ENCODE peak calls at places on chromosomes 3 and 15, in five cellular contexts. U is IMR-90; W is effector memory CD4-positive, alpha-beta T cell; E is iPS DF 6.9; N is testis. A is an unnamed sample. For H3K9me3, the result is how much of the 10 kb centered on the place peaks cover.

GRCh38 chr3:187015903-187016638 is 85.7 kb downstream of the ST6GAL1 start:
- DNase-seq in N (no peak), U (no peak), W (no peak), E (no peak), A (peak)

GRCh38 chr3:35946857-35947514 is 307.7 kb downstream of the ARPP21 start:
- DNase-seq in E (no peak), W (no peak), N (no peak), U (no peak), A (no peak)

GRCh38 chr3:126487151-126487771 is 11.6 kb upstream of the ZXDC start:
- DNase-seq in U (no peak), E (no peak), N (peak), W (no peak), A (no peak)

GRCh38 chr15:90337256-90337655 is 14.8 kb upstream of the ZNF774 start:
- DNase-seq in W (no peak), U (no peak), N (no peak), E (no peak), A (no peak)

GRCh38 chr15:99343208-99343607 is 91.9 kb downstream of the LRRC28 start:
- DNase-seq in W (no peak), U (no peak), E (no peak), N (no peak), A (no peak)

GRCh38 chr3:8657804-8658311 is 13.3 kb upstream of the SSUH2 start:
- DNase-seq in U (no peak), E (no peak), N (peak), W (no peak), A (no peak)

GRCh38 chr3:134373278-134373941 is 837 bp downstream of the AMOTL2 start:
- DNase-seq in E (peak), N (peak), U (peak), W (no peak), A (no peak)

GRCh38 chr3:192892981-192893827 is 24.5 kb downstream of the MB21D2 start:
- DNase-seq in W (peak), U (peak), N (peak), E (no peak), A (peak)

GRCh38 chr15:64681424-64682024 is 93.9 kb downstream of the RBPMS2 start:
- DNase-seq in U (peak), N (peak), E (no peak), W (no peak), A (no peak)

GRCh38 chr3:14505001-14505802 is 34.9 kb downstream of the GRIP2 start:
- DNase-seq in E (no peak), N (no peak), U (no peak), W (no peak), A (no peak)

DNA sequence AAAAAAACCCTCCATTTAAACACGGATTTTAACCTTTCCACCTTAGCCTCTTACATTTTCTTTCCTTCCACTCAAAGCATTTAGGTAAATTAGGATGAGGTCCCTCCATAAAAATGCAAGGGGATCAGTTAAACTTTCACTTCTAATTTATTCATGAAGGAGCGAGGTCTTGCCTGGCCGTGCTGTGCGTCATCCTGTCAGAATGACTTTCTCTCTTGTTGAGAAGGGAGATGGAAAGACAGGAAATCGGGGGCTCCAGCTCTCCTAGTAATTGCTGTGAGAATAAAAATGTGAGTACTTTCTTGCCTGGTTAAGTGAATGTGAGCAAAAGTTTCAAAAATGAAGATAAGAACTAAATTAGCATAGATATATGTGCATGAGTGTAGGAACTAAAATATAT is 962.3 kb upstream of the NR2F2 start:
- DNase-seq in W (no peak), E (no peak), U (no peak), N (no peak), A (no peak)
- H3K9me3 ChIP-seq in W (under half), E (under half), U (under half), N (under half), A (under half)

DNA sequence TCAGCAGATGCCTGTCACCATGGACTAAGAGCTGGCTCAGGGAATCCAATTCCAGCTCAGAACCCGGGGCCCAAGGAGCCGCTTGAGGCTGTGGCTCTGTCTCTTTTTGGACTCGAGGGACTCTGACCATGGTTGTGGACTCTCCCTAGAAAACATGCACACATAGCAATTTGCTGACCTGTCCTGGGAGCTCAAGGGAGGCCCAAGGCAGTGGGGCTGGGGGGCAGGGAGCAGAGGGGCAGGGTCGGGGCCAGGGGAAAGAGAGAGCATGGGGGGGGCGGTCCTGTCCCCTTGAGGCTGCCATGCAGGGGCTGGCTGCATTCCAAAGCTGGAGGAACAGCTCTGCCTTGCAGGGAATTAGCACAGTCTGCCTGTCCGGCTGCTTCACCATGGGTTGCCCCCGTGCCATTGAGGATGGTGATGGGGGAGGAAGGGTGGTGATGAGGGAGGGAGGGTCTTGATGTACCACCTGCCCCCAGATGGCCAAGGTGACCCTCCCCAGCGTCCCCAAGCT is 190.1 kb downstream of the GOLGA6L6 start:
- DNase-seq in W (no peak), U (no peak), N (no peak), E (no peak), A (peak)
- H3K9me3 ChIP-seq in W (under half), U (half or more), N (under half), E (half or more), A (under half)

DNA sequence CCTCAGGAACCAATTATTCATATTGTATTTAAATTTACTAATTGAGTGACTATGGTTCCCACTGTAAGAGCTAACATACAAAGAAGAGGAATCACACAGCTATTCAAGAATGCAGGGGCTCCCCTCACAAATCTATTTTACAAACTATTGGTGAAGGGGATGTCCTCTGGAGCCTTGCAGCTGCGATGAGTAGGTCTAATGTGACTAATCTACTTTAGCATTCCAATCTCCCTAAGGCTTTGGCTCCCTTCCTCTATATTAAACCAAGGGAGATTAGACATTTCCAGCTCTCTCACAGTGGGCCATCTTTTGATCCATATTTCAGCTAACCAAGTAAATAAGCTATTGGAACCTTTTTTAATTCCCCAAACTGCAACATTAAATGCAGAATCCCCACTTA is 514.2 kb upstream of the BCHE start:
- DNase-seq in E (no peak), U (no peak), W (no peak), N (no peak), A (no peak)
- H3K9me3 ChIP-seq in E (under half), U (under half), W (under half), N (under half), A (under half)

GRCh38 chr3:198081421-198081844 is 121.4 kb downstream of the LMLN start:
- DNase-seq in E (no peak), W (no peak), N (no peak), U (no peak), A (no peak)
- H3K9me3 ChIP-seq in E (under half), W (under half), N (under half), U (under half), A (under half)